ENCODE peak calls at places on chromosome 15, in four cellular contexts. One of them, this sample, is unnamed.

GRCh38 chr15:32107477-32108080 is 77.3 kb downstream of the CHRNA7 start:
- DNase-seq in OCI-M1: no peak
- DNase-seq in EL: no peak
- DNase-seq in endothelial cell of umbilical vein: no peak
- DNase-seq in this sample: no peak

GRCh38 chr15:40058476-40059140 is 19.6 kb upstream of the SRP14 start:
- DNase-seq in EL: peak
- DNase-seq in endothelial cell of umbilical vein: no peak
- DNase-seq in OCI-M1: no peak
- DNase-seq in this sample: peak

GRCh38 chr15:95996494-95996893 is 334.0 kb upstream of the NR2F2 start:
- DNase-seq in OCI-M1: peak
- DNase-seq in endothelial cell of umbilical vein: no peak
- DNase-seq in EL: no peak
- DNase-seq in this sample: no peak

GRCh38 chr15:42736178-42736792 is 643 bp downstream of the CDAN1 start:
- DNase-seq in OCI-M1: peak
- DNase-seq in endothelial cell of umbilical vein: peak
- DNase-seq in EL: peak
- DNase-seq in this sample: peak

GRCh38 chr15:90799639-90800038 is 68.7 kb upstream of the FURIN start:
- DNase-seq in endothelial cell of umbilical vein: no peak
- DNase-seq in EL: no peak
- DNase-seq in OCI-M1: no peak
- DNase-seq in this sample: no peak

GRCh38 chr15:39362832-39363561 is 217.9 kb upstream of the THBS1 start:
- DNase-seq in OCI-M1: no peak
- DNase-seq in endothelial cell of umbilical vein: peak
- DNase-seq in EL: peak
- DNase-seq in this sample: peak

GRCh38 chr15:65368300-65368617 is 9.5 kb downstream of the IGDCC3 start:
- DNase-seq in OCI-M1: no peak
- DNase-seq in endothelial cell of umbilical vein: no peak
- DNase-seq in EL: no peak
- DNase-seq in this sample: no peak

GRCh38 chr15:65824031-65824743 is 32.1 kb upstream of the DENND4A start:
- DNase-seq in EL: peak
- DNase-seq in endothelial cell of umbilical vein: peak
- DNase-seq in OCI-M1: peak
- DNase-seq in this sample: peak

GRCh38 chr15:33808720-33809119 is 159.6 kb upstream of the CHRM5 start:
- DNase-seq in endothelial cell of umbilical vein: no peak
- DNase-seq in OCI-M1: peak
- DNase-seq in EL: no peak
- DNase-seq in this sample: no peak